ENCODE peak calls at places on chromosomes 2 and 18, in ten cellular contexts. One of them, this sample, is unnamed. For H3K4me1, the result is how much of the 10 kb centered on the place peaks cover.

GRCh38 chr18:79429785-79430281 is 34.1 kb downstream of the NFATC1 start:
- DNase-seq in body of pancreas: no peak
- DNase-seq in transverse colon: no peak
- DNase-seq in breast epithelium: no peak
- DNase-seq in adrenal gland: no peak
- DNase-seq in prostate gland: no peak
- DNase-seq in esophagus squamous epithelium: no peak
- DNase-seq in ovary: no peak
- DNase-seq in Peyer's patch: no peak
- DNase-seq in heart left ventricle: no peak
- DNase-seq in this sample: no peak

GRCh38 chr2:197934262-197934925 is 130.0 kb downstream of the PLCL1 start:
- DNase-seq in transverse colon: no peak
- DNase-seq in esophagus squamous epithelium: no peak
- DNase-seq in Peyer's patch: no peak
- DNase-seq in heart left ventricle: no peak
- DNase-seq in adrenal gland: no peak
- DNase-seq in ovary: no peak
- DNase-seq in body of pancreas: no peak
- DNase-seq in prostate gland: no peak
- DNase-seq in breast epithelium: no peak
- DNase-seq in this sample: no peak

GRCh38 chr2:43495727-43496126 is 100.1 kb downstream of the THADA start:
- DNase-seq in transverse colon: no peak
- DNase-seq in ovary: no peak
- DNase-seq in esophagus squamous epithelium: no peak
- DNase-seq in prostate gland: peak
- DNase-seq in Peyer's patch: no peak
- DNase-seq in breast epithelium: no peak
- DNase-seq in body of pancreas: no peak
- DNase-seq in heart left ventricle: no peak
- DNase-seq in adrenal gland: no peak
- DNase-seq in this sample: no peak

GRCh38 chr18:27921904-27922541 is 254.9 kb downstream of the CDH2 start:
- DNase-seq in esophagus squamous epithelium: no peak
- DNase-seq in ovary: no peak
- DNase-seq in body of pancreas: peak
- DNase-seq in Peyer's patch: no peak
- DNase-seq in heart left ventricle: no peak
- DNase-seq in breast epithelium: no peak
- DNase-seq in transverse colon: no peak
- DNase-seq in adrenal gland: no peak
- DNase-seq in prostate gland: no peak
- DNase-seq in this sample: no peak

GRCh38 chr2:134249755-134250154 is 4.1 kb upstream of the MGAT5 start:
- DNase-seq in Peyer's patch: no peak
- DNase-seq in adrenal gland: no peak
- DNase-seq in ovary: no peak
- DNase-seq in prostate gland: no peak
- DNase-seq in heart left ventricle: no peak
- DNase-seq in esophagus squamous epithelium: no peak
- DNase-seq in breast epithelium: no peak
- DNase-seq in transverse colon: no peak
- DNase-seq in body of pancreas: no peak
- DNase-seq in this sample: no peak

GRCh38 chr2:161245237-161245505 is 63.1 kb upstream of the PSMD14 start:
- DNase-seq in Peyer's patch: no peak
- DNase-seq in adrenal gland: no peak
- DNase-seq in heart left ventricle: no peak
- DNase-seq in prostate gland: no peak
- DNase-seq in breast epithelium: no peak
- DNase-seq in transverse colon: no peak
- DNase-seq in body of pancreas: no peak
- DNase-seq in ovary: no peak
- DNase-seq in esophagus squamous epithelium: no peak
- DNase-seq in this sample: no peak

GRCh38 chr2:120857931-120858330 is 122.3 kb downstream of the GLI2 start:
- DNase-seq in heart left ventricle: no peak
- DNase-seq in breast epithelium: no peak
- DNase-seq in transverse colon: no peak
- DNase-seq in adrenal gland: no peak
- DNase-seq in prostate gland: no peak
- DNase-seq in Peyer's patch: no peak
- DNase-seq in esophagus squamous epithelium: no peak
- DNase-seq in body of pancreas: no peak
- DNase-seq in ovary: no peak
- DNase-seq in this sample: no peak

GRCh38 chr2:170582747-170583463 is 132.2 kb upstream of the SP5 start:
- DNase-seq in body of pancreas: no peak
- DNase-seq in heart left ventricle: no peak
- DNase-seq in esophagus squamous epithelium: no peak
- DNase-seq in transverse colon: no peak
- DNase-seq in adrenal gland: no peak
- DNase-seq in prostate gland: no peak
- DNase-seq in breast epithelium: no peak
- DNase-seq in ovary: no peak
- DNase-seq in Peyer's patch: no peak
- DNase-seq in this sample: no peak

GRCh38 chr18:46659484-46659883 is 2.5 kb upstream of the LOXHD1 start:
- DNase-seq in ovary: no peak
- DNase-seq in breast epithelium: no peak
- DNase-seq in prostate gland: no peak
- DNase-seq in transverse colon: no peak
- DNase-seq in Peyer's patch: no peak
- DNase-seq in body of pancreas: no peak
- DNase-seq in adrenal gland: no peak
- DNase-seq in esophagus squamous epithelium: no peak
- DNase-seq in heart left ventricle: no peak
- DNase-seq in this sample: no peak

GRCh38 chr2:235570256-235570655 is 76.4 kb downstream of the AGAP1 start:
- DNase-seq in transverse colon: no peak
- DNase-seq in esophagus squamous epithelium: no peak
- DNase-seq in breast epithelium: no peak
- DNase-seq in prostate gland: no peak
- DNase-seq in Peyer's patch: no peak
- DNase-seq in body of pancreas: no peak
- DNase-seq in adrenal gland: no peak
- DNase-seq in heart left ventricle: no peak
- DNase-seq in ovary: no peak
- DNase-seq in this sample: no peak

GRCh38 chr2:38507712-38508111 is 95.0 kb downstream of the HNRNPLL start:
- DNase-seq in heart left ventricle: no peak
- DNase-seq in prostate gland: no peak
- DNase-seq in Peyer's patch: no peak
- DNase-seq in body of pancreas: no peak
- DNase-seq in adrenal gland: no peak
- DNase-seq in breast epithelium: no peak
- DNase-seq in ovary: no peak
- DNase-seq in transverse colon: no peak
- DNase-seq in esophagus squamous epithelium: no peak
- DNase-seq in this sample: no peak

GRCh38 chr2:17644997-17645715 is 104.7 kb downstream of the VSNL1 start:
- DNase-seq in Peyer's patch: no peak
- DNase-seq in heart left ventricle: no peak
- DNase-seq in ovary: no peak
- DNase-seq in transverse colon: no peak
- DNase-seq in body of pancreas: no peak
- DNase-seq in esophagus squamous epithelium: no peak
- DNase-seq in breast epithelium: no peak
- DNase-seq in adrenal gland: no peak
- DNase-seq in prostate gland: no peak
- DNase-seq in this sample: no peak

GRCh38 chr18:74914052-74914591 is 294.8 kb downstream of the PTGR3 start:
- DNase-seq in transverse colon: no peak
- DNase-seq in Peyer's patch: no peak
- DNase-seq in breast epithelium: no peak
- DNase-seq in adrenal gland: no peak
- DNase-seq in heart left ventricle: no peak
- DNase-seq in ovary: no peak
- DNase-seq in prostate gland: no peak
- DNase-seq in body of pancreas: no peak
- DNase-seq in esophagus squamous epithelium: no peak
- DNase-seq in this sample: no peak

GRCh38 chr2:95323347-95324155 is 26.4 kb downstream of the KCNIP3 start:
- DNase-seq in ovary: no peak
- DNase-seq in heart left ventricle: no peak
- DNase-seq in breast epithelium: no peak
- DNase-seq in esophagus squamous epithelium: no peak
- DNase-seq in body of pancreas: peak
- DNase-seq in Peyer's patch: no peak
- DNase-seq in adrenal gland: no peak
- DNase-seq in transverse colon: peak
- DNase-seq in prostate gland: no peak
- DNase-seq in this sample: peak

GRCh38 chr2:102060792-102061191 is 69.0 kb downstream of the IL1R2 start:
- DNase-seq in ovary: no peak
- DNase-seq in heart left ventricle: no peak
- DNase-seq in transverse colon: no peak
- DNase-seq in adrenal gland: peak
- DNase-seq in prostate gland: no peak
- DNase-seq in Peyer's patch: no peak
- DNase-seq in breast epithelium: no peak
- DNase-seq in body of pancreas: no peak
- DNase-seq in esophagus squamous epithelium: no peak
- DNase-seq in this sample: no peak
- H3K4me1 ChIP-seq in ovary: under half
- H3K4me1 ChIP-seq in heart left ventricle: under half
- H3K4me1 ChIP-seq in transverse colon: under half
- H3K4me1 ChIP-seq in adrenal gland: under half
- H3K4me1 ChIP-seq in prostate gland: under half
- H3K4me1 ChIP-seq in Peyer's patch: under half
- H3K4me1 ChIP-seq in breast epithelium: under half
- H3K4me1 ChIP-seq in body of pancreas: under half
- H3K4me1 ChIP-seq in esophagus squamous epithelium: under half
- H3K4me1 ChIP-seq in this sample: half or more

GRCh38 chr2:231711677-231712461 is 3.5 kb downstream of the PTMA start:
- DNase-seq in body of pancreas: no peak
- DNase-seq in breast epithelium: no peak
- DNase-seq in transverse colon: peak
- DNase-seq in esophagus squamous epithelium: no peak
- DNase-seq in prostate gland: no peak
- DNase-seq in heart left ventricle: no peak
- DNase-seq in adrenal gland: no peak
- DNase-seq in ovary: no peak
- DNase-seq in Peyer's patch: no peak
- DNase-seq in this sample: no peak

GRCh38 chr2:231710751-231711676 is 2.7 kb downstream of the PTMA start:
- DNase-seq in esophagus squamous epithelium: no peak
- DNase-seq in body of pancreas: no peak
- DNase-seq in ovary: peak
- DNase-seq in Peyer's patch: peak
- DNase-seq in heart left ventricle: peak
- DNase-seq in prostate gland: peak
- DNase-seq in adrenal gland: peak
- DNase-seq in transverse colon: peak
- DNase-seq in breast epithelium: no peak
- DNase-seq in this sample: peak

GRCh38 chr2:231708773-231709635 is 679 bp downstream of the PTMA start:
- DNase-seq in esophagus squamous epithelium: no peak
- DNase-seq in prostate gland: peak
- DNase-seq in Peyer's patch: peak
- DNase-seq in heart left ventricle: peak
- DNase-seq in breast epithelium: no peak
- DNase-seq in transverse colon: peak
- DNase-seq in body of pancreas: peak
- DNase-seq in adrenal gland: peak
- DNase-seq in ovary: peak
- DNase-seq in this sample: peak

GRCh38 chr2:231709636-231709980 is 1.3 kb downstream of the PTMA start:
- DNase-seq in breast epithelium: no peak
- DNase-seq in esophagus squamous epithelium: peak
- DNase-seq in ovary: peak
- DNase-seq in prostate gland: peak
- DNase-seq in heart left ventricle: peak
- DNase-seq in Peyer's patch: no peak
- DNase-seq in transverse colon: peak
- DNase-seq in body of pancreas: peak
- DNase-seq in adrenal gland: peak
- DNase-seq in this sample: peak

GRCh38 chr2:231709981-231710750 is 1.8 kb downstream of the PTMA start:
- DNase-seq in body of pancreas: peak
- DNase-seq in esophagus squamous epithelium: no peak
- DNase-seq in prostate gland: peak
- DNase-seq in Peyer's patch: peak
- DNase-seq in transverse colon: peak
- DNase-seq in heart left ventricle: peak
- DNase-seq in ovary: peak
- DNase-seq in breast epithelium: peak
- DNase-seq in adrenal gland: peak
- DNase-seq in this sample: peak
- TF ChIP-seq POLR2A in body of pancreas: peak
- TF ChIP-seq POLR2A in esophagus squamous epithelium: peak
- TF ChIP-seq POLR2A in prostate gland: peak
- TF ChIP-seq POLR2A in Peyer's patch: peak
- TF ChIP-seq POLR2A in transverse colon: peak
- TF ChIP-seq POLR2A in heart left ventricle: peak
- TF ChIP-seq POLR2A in ovary: peak
- TF ChIP-seq POLR2A in breast epithelium: no peak
- TF ChIP-seq POLR2A in adrenal gland: peak
- TF ChIP-seq POLR2A in this sample: peak

DNA sequence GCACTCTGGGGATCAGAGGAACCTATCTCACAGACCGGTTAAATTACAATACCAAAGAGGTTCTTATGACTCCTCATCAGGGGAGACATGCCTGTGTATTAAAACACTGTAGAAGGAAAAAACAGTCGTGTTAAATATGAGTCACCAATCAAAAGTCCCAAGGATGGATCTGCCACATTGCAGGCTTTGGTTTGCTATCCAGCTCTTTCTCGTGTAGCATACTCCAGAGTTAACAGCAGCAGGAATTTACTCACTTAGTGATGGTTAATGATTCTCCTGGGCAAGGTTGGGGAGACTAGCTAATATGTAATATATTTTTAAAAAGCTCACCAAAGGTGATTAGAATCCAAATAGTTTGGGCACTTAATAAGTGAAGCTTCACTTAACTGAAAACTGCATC is 109.7 kb downstream of the MBD5 start:
- DNase-seq in adrenal gland: no peak
- DNase-seq in breast epithelium: no peak
- DNase-seq in ovary: no peak
- DNase-seq in heart left ventricle: no peak
- DNase-seq in esophagus squamous epithelium: no peak
- DNase-seq in body of pancreas: peak
- DNase-seq in prostate gland: no peak
- DNase-seq in transverse colon: no peak
- DNase-seq in Peyer's patch: no peak
- DNase-seq in this sample: no peak
- TF ChIP-seq CTCF in adrenal gland: no peak
- TF ChIP-seq CTCF in breast epithelium: no peak
- TF ChIP-seq CTCF in ovary: no peak
- TF ChIP-seq CTCF in heart left ventricle: no peak
- TF ChIP-seq CTCF in esophagus squamous epithelium: no peak
- TF ChIP-seq CTCF in body of pancreas: no peak
- TF ChIP-seq CTCF in prostate gland: no peak
- TF ChIP-seq CTCF in transverse colon: no peak
- TF ChIP-seq CTCF in Peyer's patch: no peak
- TF ChIP-seq CTCF in this sample: no peak

DNA sequence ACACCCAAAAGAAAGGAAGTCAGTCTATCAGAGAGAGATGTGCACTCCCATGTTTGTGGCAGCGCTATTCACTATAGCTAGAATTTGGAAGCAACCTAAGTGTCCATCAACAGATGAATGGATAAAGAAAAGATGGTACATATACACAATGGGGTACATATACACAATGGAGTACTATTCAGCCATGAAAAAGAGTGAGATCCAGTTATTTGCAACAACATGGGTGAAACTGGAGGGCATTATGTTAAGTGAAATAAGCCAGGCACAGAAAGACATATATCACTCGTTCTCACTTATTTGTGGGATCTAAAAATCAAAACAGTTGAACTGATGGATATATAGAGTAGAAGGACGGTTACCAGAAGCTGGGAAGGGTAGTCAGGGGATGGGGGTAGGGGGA is 99.9 kb upstream of the ZNF516 start:
- DNase-seq in ovary: no peak
- DNase-seq in body of pancreas: no peak
- DNase-seq in Peyer's patch: no peak
- DNase-seq in prostate gland: no peak
- DNase-seq in heart left ventricle: no peak
- DNase-seq in transverse colon: no peak
- DNase-seq in adrenal gland: no peak
- DNase-seq in esophagus squamous epithelium: no peak
- DNase-seq in breast epithelium: no peak
- DNase-seq in this sample: no peak
- H3K4me1 ChIP-seq in ovary: under half
- H3K4me1 ChIP-seq in body of pancreas: under half
- H3K4me1 ChIP-seq in Peyer's patch: under half
- H3K4me1 ChIP-seq in prostate gland: under half
- H3K4me1 ChIP-seq in heart left ventricle: under half
- H3K4me1 ChIP-seq in transverse colon: under half
- H3K4me1 ChIP-seq in adrenal gland: under half
- H3K4me1 ChIP-seq in esophagus squamous epithelium: under half
- H3K4me1 ChIP-seq in breast epithelium: under half
- H3K4me1 ChIP-seq in this sample: under half

This sample was measured in thyroid gland.